ENCODE peak calls at places on chromosomes 2 and 18, in ten cellular contexts. O, E, X, L, D, N, Q, F, R and H are unnamed samples.

GRCh38 chr2:190858817-190859216 is 21.8 kb upstream of the GLS start:
- DNase-seq in O (peak; percentile 92), E (no peak), X (no peak), L (peak; percentile 81), D (no peak), N (peak; percentile 75), Q (no peak), F (no peak), R (no peak), H (no peak)

GRCh38 chr2:170923799-170924198 is 5.3 kb upstream of the GORASP2 start:
- DNase-seq in O (no peak), E (no peak), X (no peak), L (no peak), D (no peak), N (no peak), Q (no peak), F (no peak), R (no peak), H (no peak)

GRCh38 chr2:220165401-220165800 is 538.0 kb downstream of the SLC4A3 start:
- DNase-seq in O (no peak), E (no peak), X (peak; percentile 17), L (no peak), D (no peak), N (no peak), Q (no peak), F (no peak), R (peak; percentile 70), H (no peak)

GRCh38 chr2:172884336-172884735 is 148.7 kb downstream of the RAPGEF4 start:
- DNase-seq in O (no peak), E (no peak), X (no peak), L (no peak), D (no peak), N (no peak), Q (no peak), F (no peak), R (no peak), H (no peak)

GRCh38 chr2:64932327-64933216 is 56.6 kb upstream of the SLC1A4 start:
- DNase-seq in O (no peak), E (no peak), X (peak; percentile 73), L (no peak), D (no peak), N (no peak), Q (no peak), F (no peak), R (no peak), H (no peak)

GRCh38 chr2:174266288-174266687 is 18.0 kb upstream of the OLA1 start:
- DNase-seq in O (no peak), E (no peak), X (no peak), L (no peak), D (no peak), N (no peak), Q (no peak), F (no peak), R (no peak), H (no peak)

GRCh38 chr2:106547104-106547503 is 59.9 kb downstream of the CD8B2 start:
- DNase-seq in O (no peak), E (no peak), X (no peak), L (no peak), D (peak; percentile 51), N (peak; percentile 40), Q (no peak), F (no peak), R (no peak), H (no peak)

GRCh38 chr18:6219116-6219717 is 195.5 kb downstream of the L3MBTL4 start:
- DNase-seq in O (peak; percentile 72), E (no peak), X (peak; percentile 58), L (no peak), D (no peak), N (peak; percentile 62), Q (no peak), F (peak; percentile 2), R (peak; percentile 80), H (no peak)

GRCh38 chr2:58101500-58101899 is 54.9 kb downstream of the VRK2 start:
- DNase-seq in O (no peak), E (no peak), X (no peak), L (no peak), D (no peak), N (peak; percentile 40), Q (no peak), F (no peak), R (no peak), H (no peak)

GRCh38 chr2:38178556-38179419 is 102.8 kb upstream of the CYP1B1 start:
- DNase-seq in O (peak; percentile 92), E (peak; percentile 57), X (no peak), L (peak; percentile 83), D (no peak), N (peak; percentile 93), Q (peak; percentile 56), F (no peak), R (peak; percentile 34), H (peak; percentile 33)

GRCh38 chr18:9557250-9557943 is 57.0 kb downstream of the PPP4R1 start:
- DNase-seq in O (no peak), E (no peak), X (no peak), L (no peak), D (no peak), N (no peak), Q (no peak), F (no peak), R (no peak), H (no peak)

GRCh38 chr18:9558397-9559064 is 55.8 kb downstream of the PPP4R1 start:
- DNase-seq in O (no peak), E (no peak), X (no peak), L (no peak), D (no peak), N (no peak), Q (no peak), F (no peak), R (no peak), H (no peak)

GRCh38 chr18:9562584-9562983 is 51.8 kb downstream of the PPP4R1 start:
- DNase-seq in O (no peak), E (no peak), X (no peak), L (no peak), D (no peak), N (no peak), Q (no peak), F (no peak), R (no peak), H (no peak)

GRCh38 chr18:9561774-9562173 is 52.6 kb downstream of the PPP4R1 start:
- DNase-seq in O (peak; percentile 10), E (no peak), X (no peak), L (no peak), D (no peak), N (no peak), Q (no peak), F (no peak), R (no peak), H (no peak)

GRCh38 chr18:9559253-9559652 is 55.1 kb downstream of the PPP4R1 start:
- DNase-seq in O (no peak), E (no peak), X (no peak), L (no peak), D (no peak), N (no peak), Q (no peak), F (no peak), R (no peak), H (no peak)
- H3K36me3 ChIP-seq in O (peaks cover 86% of the 10 kb centered on the region), E (peaks cover 10% of the 10 kb centered on the region), X (peaks cover 83% of the 10 kb centered on the region), L (peaks cover 94% of the 10 kb centered on the region), D (peaks cover 97% of the 10 kb centered on the region), N (peaks cover 86% of the 10 kb centered on the region), Q (peaks cover 21% of the 10 kb centered on the region), F (peaks cover 8% of the 10 kb centered on the region), R (no peaks in the 10 kb centered on the region), H (peaks cover 94% of the 10 kb centered on the region)

GRCh38 chr2:26043862-26044736 is 10.2 kb downstream of the RAB10 start:
- DNase-seq in O (peak; percentile 55), E (peak; percentile 57), X (no peak), L (no peak), D (peak; percentile 56), N (peak; percentile 59), Q (no peak), F (no peak), R (peak; percentile 21), H (no peak)

GRCh38 chr2:26039603-26040367 is 5.9 kb downstream of the RAB10 start:
- DNase-seq in O (no peak), E (no peak), X (no peak), L (no peak), D (no peak), N (no peak), Q (no peak), F (no peak), R (no peak), H (no peak)

GRCh38 chr2:26048791-26049190 is 14.9 kb downstream of the RAB10 start:
- DNase-seq in O (peak; percentile 15), E (no peak), X (no peak), L (no peak), D (no peak), N (no peak), Q (no peak), F (no peak), R (no peak), H (no peak)

DNA sequence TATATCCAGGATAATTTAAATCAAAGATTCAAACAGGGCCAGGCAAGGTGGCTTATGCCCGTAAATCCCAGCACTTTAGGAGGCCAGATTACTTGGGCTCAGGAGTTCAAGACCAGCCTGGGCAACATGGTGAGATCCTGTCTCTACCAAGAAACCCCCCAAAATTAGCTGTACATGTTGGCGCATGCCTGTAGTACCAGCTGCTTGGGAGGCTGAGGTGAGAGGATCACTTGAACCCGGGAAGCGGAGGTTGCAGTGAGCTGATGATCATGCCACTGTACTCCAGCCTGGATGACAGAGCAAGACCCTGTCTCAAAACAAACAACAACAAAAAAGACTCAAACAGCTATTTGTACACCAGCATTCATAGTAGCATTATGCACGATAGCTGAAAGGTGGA is 9.2 kb downstream of the RAB10 start:
- DNase-seq in O (no peak), E (no peak), X (no peak), L (no peak), D (no peak), N (no peak), Q (no peak), F (no peak), R (no peak), H (no peak)
- H3K36me3 ChIP-seq in O (no peaks in the 10 kb centered on the region), E (no peaks in the 10 kb centered on the region), X (peaks cover 31% of the 10 kb centered on the region), L (peaks cover 21% of the 10 kb centered on the region), D (peaks cover 24% of the 10 kb centered on the region), N (no peaks in the 10 kb centered on the region), Q (peaks cover 2% of the 10 kb centered on the region), F (no peaks in the 10 kb centered on the region), R (no peaks in the 10 kb centered on the region), H (no peaks in the 10 kb centered on the region)

GRCh38 chr2:26126091-26126490 is 46.8 kb upstream of the GAREM2 start:
- DNase-seq in O (no peak), E (no peak), X (no peak), L (no peak), D (no peak), N (no peak), Q (no peak), F (no peak), R (no peak), H (no peak)
- H3K36me3 ChIP-seq in O (peaks cover 21% of the 10 kb centered on the region), E (no peaks in the 10 kb centered on the region), X (peaks cover 33% of the 10 kb centered on the region), L (peaks cover 24% of the 10 kb centered on the region), D (peaks cover 27% of the 10 kb centered on the region), N (peaks cover 7% of the 10 kb centered on the region), Q (peaks cover 2% of the 10 kb centered on the region), F (no peaks in the 10 kb centered on the region), R (no peaks in the 10 kb centered on the region), H (peaks cover 31% of the 10 kb centered on the region)

GRCh38 chr2:233747283-233747544 is 12.9 kb upstream of the UGT1A1 start:
- DNase-seq in O (no peak), E (no peak), X (no peak), L (no peak), D (no peak), N (no peak), Q (no peak), F (no peak), R (no peak), H (no peak)
- H3K36me3 ChIP-seq in O (no peaks in the 10 kb centered on the region), E (no peaks in the 10 kb centered on the region), X (no peaks in the 10 kb centered on the region), L (no peaks in the 10 kb centered on the region), D (no peaks in the 10 kb centered on the region), N (no peaks in the 10 kb centered on the region), Q (no peaks in the 10 kb centered on the region), F (no peaks in the 10 kb centered on the region), R (no peaks in the 10 kb centered on the region), H (no peaks in the 10 kb centered on the region)

GRCh38 chr2:3446381-3446780 is 66.9 kb downstream of the TRAPPC12 start:
- DNase-seq in O (no peak), E (no peak), X (no peak), L (no peak), D (no peak), N (no peak), Q (no peak), F (no peak), R (no peak), H (no peak)
- H3K36me3 ChIP-seq in O (peaks cover 29% of the 10 kb centered on the region), E (peaks cover 2% of the 10 kb centered on the region), X (peaks cover 44% of the 10 kb centered on the region), L (peaks cover 53% of the 10 kb centered on the region), D (peaks cover 62% of the 10 kb centered on the region), N (peaks cover 4% of the 10 kb centered on the region), Q (peaks cover 18% of the 10 kb centered on the region), F (peaks cover 2% of the 10 kb centered on the region), R (no peaks in the 10 kb centered on the region), H (peaks cover 57% of the 10 kb centered on the region)